ENCODE peak calls at places on chromosomes 12 and 14, in five cellular contexts. One of them, this sample, is unnamed.

GRCh38 chr12:111455448-111456320 is 50.0 kb downstream of the SH2B3 start:
- DNase-seq in dermis blood vessel endothelial cell: no peak
- DNase-seq in activated T-helper 1 cell treated with anti-CD3 and anti-CD28 coated beads, Interleukin-12 subunit alpha, Interleukin-12 subunit beta, Interleukin-2, Interleukin-4 antibody, amounts not matched to agents 30 ng/mL and 10 ng/mL and 1 ng/mL, durations not matched to agents 14 hours and 24 hours and 36 hours: no peak
- DNase-seq in right atrium auricular region: peak; percentile 52
- DNase-seq in ACHN: no peak
- DNase-seq in this sample: no peak

GRCh38 chr12:49909826-49910225 is 6.1 kb upstream of the FAIM2 start:
- DNase-seq in dermis blood vessel endothelial cell: peak; percentile 58
- DNase-seq in activated T-helper 1 cell treated with anti-CD3 and anti-CD28 coated beads, Interleukin-12 subunit alpha, Interleukin-12 subunit beta, Interleukin-2, Interleukin-4 antibody, amounts not matched to agents 30 ng/mL and 10 ng/mL and 1 ng/mL, durations not matched to agents 14 hours and 24 hours and 36 hours: no peak
- DNase-seq in right atrium auricular region: no peak
- DNase-seq in ACHN: no peak
- DNase-seq in this sample: peak; percentile 54

GRCh38 chr14:47539065-47539464 is 136.3 kb downstream of the MDGA2 start:
- DNase-seq in dermis blood vessel endothelial cell: no peak
- DNase-seq in activated T-helper 1 cell treated with anti-CD3 and anti-CD28 coated beads, Interleukin-12 subunit alpha, Interleukin-12 subunit beta, Interleukin-2, Interleukin-4 antibody, amounts not matched to agents 30 ng/mL and 10 ng/mL and 1 ng/mL, durations not matched to agents 14 hours and 24 hours and 36 hours: no peak
- DNase-seq in right atrium auricular region: no peak
- DNase-seq in ACHN: peak; percentile 68
- DNase-seq in this sample: no peak

GRCh38 chr14:30296956-30297405 is 262.0 kb upstream of the G2E3 start:
- DNase-seq in dermis blood vessel endothelial cell: no peak
- DNase-seq in activated T-helper 1 cell treated with anti-CD3 and anti-CD28 coated beads, Interleukin-12 subunit alpha, Interleukin-12 subunit beta, Interleukin-2, Interleukin-4 antibody, amounts not matched to agents 30 ng/mL and 10 ng/mL and 1 ng/mL, durations not matched to agents 14 hours and 24 hours and 36 hours: no peak
- DNase-seq in right atrium auricular region: no peak
- DNase-seq in ACHN: no peak
- DNase-seq in this sample: peak; percentile 84

GRCh38 chr12:65779091-65779642 is 45.1 kb upstream of the HMGA2 start:
- DNase-seq in dermis blood vessel endothelial cell: peak; percentile 78
- DNase-seq in activated T-helper 1 cell treated with anti-CD3 and anti-CD28 coated beads, Interleukin-12 subunit alpha, Interleukin-12 subunit beta, Interleukin-2, Interleukin-4 antibody, amounts not matched to agents 30 ng/mL and 10 ng/mL and 1 ng/mL, durations not matched to agents 14 hours and 24 hours and 36 hours: no peak
- DNase-seq in right atrium auricular region: no peak
- DNase-seq in ACHN: peak; percentile 74
- DNase-seq in this sample: no peak

GRCh38 chr12:76374395-76375020 is 26.3 kb upstream of the BBS10 start:
- DNase-seq in dermis blood vessel endothelial cell: no peak
- DNase-seq in activated T-helper 1 cell treated with anti-CD3 and anti-CD28 coated beads, Interleukin-12 subunit alpha, Interleukin-12 subunit beta, Interleukin-2, Interleukin-4 antibody, amounts not matched to agents 30 ng/mL and 10 ng/mL and 1 ng/mL, durations not matched to agents 14 hours and 24 hours and 36 hours: no peak
- DNase-seq in right atrium auricular region: no peak
- DNase-seq in ACHN: peak; percentile 91
- DNase-seq in this sample: no peak

GRCh38 chr14:68669101-68669500 is 123.8 kb downstream of the ZFP36L1 start:
- DNase-seq in dermis blood vessel endothelial cell: no peak
- DNase-seq in activated T-helper 1 cell treated with anti-CD3 and anti-CD28 coated beads, Interleukin-12 subunit alpha, Interleukin-12 subunit beta, Interleukin-2, Interleukin-4 antibody, amounts not matched to agents 30 ng/mL and 10 ng/mL and 1 ng/mL, durations not matched to agents 14 hours and 24 hours and 36 hours: no peak
- DNase-seq in right atrium auricular region: no peak
- DNase-seq in ACHN: no peak
- DNase-seq in this sample: no peak

GRCh38 chr12:18283776-18284175 is 22.5 kb downstream of the PIK3C2G start:
- DNase-seq in dermis blood vessel endothelial cell: no peak
- DNase-seq in activated T-helper 1 cell treated with anti-CD3 and anti-CD28 coated beads, Interleukin-12 subunit alpha, Interleukin-12 subunit beta, Interleukin-2, Interleukin-4 antibody, amounts not matched to agents 30 ng/mL and 10 ng/mL and 1 ng/mL, durations not matched to agents 14 hours and 24 hours and 36 hours: no peak
- DNase-seq in right atrium auricular region: no peak
- DNase-seq in ACHN: no peak
- DNase-seq in this sample: no peak

GRCh38 chr14:100156776-100157175 is 2.7 kb downstream of the DEGS2 start:
- DNase-seq in dermis blood vessel endothelial cell: no peak
- DNase-seq in activated T-helper 1 cell treated with anti-CD3 and anti-CD28 coated beads, Interleukin-12 subunit alpha, Interleukin-12 subunit beta, Interleukin-2, Interleukin-4 antibody, amounts not matched to agents 30 ng/mL and 10 ng/mL and 1 ng/mL, durations not matched to agents 14 hours and 24 hours and 36 hours: no peak
- DNase-seq in right atrium auricular region: no peak
- DNase-seq in ACHN: no peak
- DNase-seq in this sample: no peak

GRCh38 chr12:29782821-29783772 is 645 bp downstream of the TMTC1 start:
- DNase-seq in dermis blood vessel endothelial cell: peak; percentile 41
- DNase-seq in activated T-helper 1 cell treated with anti-CD3 and anti-CD28 coated beads, Interleukin-12 subunit alpha, Interleukin-12 subunit beta, Interleukin-2, Interleukin-4 antibody, amounts not matched to agents 30 ng/mL and 10 ng/mL and 1 ng/mL, durations not matched to agents 14 hours and 24 hours and 36 hours: no peak
- DNase-seq in right atrium auricular region: peak; percentile 65
- DNase-seq in ACHN: no peak
- DNase-seq in this sample: no peak

GRCh38 chr12:57049890-57050289 is at the start of gene MYO1A:
- DNase-seq in dermis blood vessel endothelial cell: peak; percentile 13
- DNase-seq in activated T-helper 1 cell treated with anti-CD3 and anti-CD28 coated beads, Interleukin-12 subunit alpha, Interleukin-12 subunit beta, Interleukin-2, Interleukin-4 antibody, amounts not matched to agents 30 ng/mL and 10 ng/mL and 1 ng/mL, durations not matched to agents 14 hours and 24 hours and 36 hours: no peak
- DNase-seq in right atrium auricular region: no peak
- DNase-seq in ACHN: peak; percentile 25
- DNase-seq in this sample: no peak

GRCh38 chr12:990308-990648 is 745 bp upstream of the ERC1 start:
- DNase-seq in dermis blood vessel endothelial cell: peak; percentile 71
- DNase-seq in activated T-helper 1 cell treated with anti-CD3 and anti-CD28 coated beads, Interleukin-12 subunit alpha, Interleukin-12 subunit beta, Interleukin-2, Interleukin-4 antibody, amounts not matched to agents 30 ng/mL and 10 ng/mL and 1 ng/mL, durations not matched to agents 14 hours and 24 hours and 36 hours: peak; percentile 38
- DNase-seq in right atrium auricular region: peak; percentile 70
- DNase-seq in ACHN: peak; percentile 66
- DNase-seq in this sample: no peak

GRCh38 chr14:61260939-61261776 is 20.0 kb downstream of the TMEM30B start:
- DNase-seq in dermis blood vessel endothelial cell: peak; percentile 61
- DNase-seq in activated T-helper 1 cell treated with anti-CD3 and anti-CD28 coated beads, Interleukin-12 subunit alpha, Interleukin-12 subunit beta, Interleukin-2, Interleukin-4 antibody, amounts not matched to agents 30 ng/mL and 10 ng/mL and 1 ng/mL, durations not matched to agents 14 hours and 24 hours and 36 hours: no peak
- DNase-seq in right atrium auricular region: no peak
- DNase-seq in ACHN: no peak
- DNase-seq in this sample: no peak

GRCh38 chr12:111446044-111446581 is 40.4 kb downstream of the SH2B3 start:
- DNase-seq in dermis blood vessel endothelial cell: peak; percentile 99
- DNase-seq in activated T-helper 1 cell treated with anti-CD3 and anti-CD28 coated beads, Interleukin-12 subunit alpha, Interleukin-12 subunit beta, Interleukin-2, Interleukin-4 antibody, amounts not matched to agents 30 ng/mL and 10 ng/mL and 1 ng/mL, durations not matched to agents 14 hours and 24 hours and 36 hours: no peak
- DNase-seq in right atrium auricular region: peak; percentile 58
- DNase-seq in ACHN: no peak
- DNase-seq in this sample: peak; percentile 14

GRCh38 chr12:115222220-115222619 is 538.2 kb upstream of the TBX3 start:
- DNase-seq in dermis blood vessel endothelial cell: no peak
- DNase-seq in activated T-helper 1 cell treated with anti-CD3 and anti-CD28 coated beads, Interleukin-12 subunit alpha, Interleukin-12 subunit beta, Interleukin-2, Interleukin-4 antibody, amounts not matched to agents 30 ng/mL and 10 ng/mL and 1 ng/mL, durations not matched to agents 14 hours and 24 hours and 36 hours: no peak
- DNase-seq in right atrium auricular region: no peak
- DNase-seq in ACHN: no peak
- DNase-seq in this sample: no peak

GRCh38 chr14:101980251-101980650 is 15.9 kb downstream of the DYNC1H1 start:
- DNase-seq in dermis blood vessel endothelial cell: peak; percentile 27
- DNase-seq in activated T-helper 1 cell treated with anti-CD3 and anti-CD28 coated beads, Interleukin-12 subunit alpha, Interleukin-12 subunit beta, Interleukin-2, Interleukin-4 antibody, amounts not matched to agents 30 ng/mL and 10 ng/mL and 1 ng/mL, durations not matched to agents 14 hours and 24 hours and 36 hours: no peak
- DNase-seq in right atrium auricular region: no peak
- DNase-seq in ACHN: no peak
- DNase-seq in this sample: no peak

GRCh38 chr14:55077155-55077554 is 25.7 kb downstream of the MAPK1IP1L start:
- DNase-seq in dermis blood vessel endothelial cell: no peak
- DNase-seq in activated T-helper 1 cell treated with anti-CD3 and anti-CD28 coated beads, Interleukin-12 subunit alpha, Interleukin-12 subunit beta, Interleukin-2, Interleukin-4 antibody, amounts not matched to agents 30 ng/mL and 10 ng/mL and 1 ng/mL, durations not matched to agents 14 hours and 24 hours and 36 hours: no peak
- DNase-seq in right atrium auricular region: no peak
- DNase-seq in ACHN: no peak
- DNase-seq in this sample: no peak

GRCh38 chr12:97151481-97151880 is 244.4 kb downstream of the NEDD1 start:
- DNase-seq in dermis blood vessel endothelial cell: no peak
- DNase-seq in activated T-helper 1 cell treated with anti-CD3 and anti-CD28 coated beads, Interleukin-12 subunit alpha, Interleukin-12 subunit beta, Interleukin-2, Interleukin-4 antibody, amounts not matched to agents 30 ng/mL and 10 ng/mL and 1 ng/mL, durations not matched to agents 14 hours and 24 hours and 36 hours: no peak
- DNase-seq in right atrium auricular region: no peak
- DNase-seq in ACHN: no peak
- DNase-seq in this sample: no peak

GRCh38 chr14:68694516-68695235 is 98.2 kb downstream of the ZFP36L1 start:
- DNase-seq in dermis blood vessel endothelial cell: peak; percentile 54
- DNase-seq in activated T-helper 1 cell treated with anti-CD3 and anti-CD28 coated beads, Interleukin-12 subunit alpha, Interleukin-12 subunit beta, Interleukin-2, Interleukin-4 antibody, amounts not matched to agents 30 ng/mL and 10 ng/mL and 1 ng/mL, durations not matched to agents 14 hours and 24 hours and 36 hours: no peak
- DNase-seq in right atrium auricular region: no peak
- DNase-seq in ACHN: no peak
- DNase-seq in this sample: no peak

GRCh38 chr12:24838531-24838950 is 110.4 kb downstream of the BCAT1 start:
- DNase-seq in dermis blood vessel endothelial cell: no peak
- DNase-seq in activated T-helper 1 cell treated with anti-CD3 and anti-CD28 coated beads, Interleukin-12 subunit alpha, Interleukin-12 subunit beta, Interleukin-2, Interleukin-4 antibody, amounts not matched to agents 30 ng/mL and 10 ng/mL and 1 ng/mL, durations not matched to agents 14 hours and 24 hours and 36 hours: peak; percentile 36
- DNase-seq in right atrium auricular region: peak; percentile 71
- DNase-seq in ACHN: no peak
- DNase-seq in this sample: no peak

GRCh38 chr14:85165091-85165490 is 364.9 kb upstream of the FLRT2 start:
- DNase-seq in dermis blood vessel endothelial cell: peak; percentile 93
- DNase-seq in activated T-helper 1 cell treated with anti-CD3 and anti-CD28 coated beads, Interleukin-12 subunit alpha, Interleukin-12 subunit beta, Interleukin-2, Interleukin-4 antibody, amounts not matched to agents 30 ng/mL and 10 ng/mL and 1 ng/mL, durations not matched to agents 14 hours and 24 hours and 36 hours: no peak
- DNase-seq in right atrium auricular region: no peak
- DNase-seq in ACHN: no peak
- DNase-seq in this sample: no peak

GRCh38 chr14:66652736-66653135 is 144.8 kb downstream of the GPHN start:
- DNase-seq in dermis blood vessel endothelial cell: no peak
- DNase-seq in activated T-helper 1 cell treated with anti-CD3 and anti-CD28 coated beads, Interleukin-12 subunit alpha, Interleukin-12 subunit beta, Interleukin-2, Interleukin-4 antibody, amounts not matched to agents 30 ng/mL and 10 ng/mL and 1 ng/mL, durations not matched to agents 14 hours and 24 hours and 36 hours: no peak
- DNase-seq in right atrium auricular region: no peak
- DNase-seq in ACHN: no peak
- DNase-seq in this sample: no peak

GRCh38 chr14:33754264-33754663 is 196.6 kb downstream of the EGLN3 start:
- DNase-seq in dermis blood vessel endothelial cell: no peak
- DNase-seq in activated T-helper 1 cell treated with anti-CD3 and anti-CD28 coated beads, Interleukin-12 subunit alpha, Interleukin-12 subunit beta, Interleukin-2, Interleukin-4 antibody, amounts not matched to agents 30 ng/mL and 10 ng/mL and 1 ng/mL, durations not matched to agents 14 hours and 24 hours and 36 hours: no peak
- DNase-seq in right atrium auricular region: no peak
- DNase-seq in ACHN: no peak
- DNase-seq in this sample: no peak

GRCh38 chr12:81077329-81077685 is 572 bp upstream of the ACSS3 start:
- DNase-seq in dermis blood vessel endothelial cell: no peak
- DNase-seq in activated T-helper 1 cell treated with anti-CD3 and anti-CD28 coated beads, Interleukin-12 subunit alpha, Interleukin-12 subunit beta, Interleukin-2, Interleukin-4 antibody, amounts not matched to agents 30 ng/mL and 10 ng/mL and 1 ng/mL, durations not matched to agents 14 hours and 24 hours and 36 hours: no peak
- DNase-seq in right atrium auricular region: no peak
- DNase-seq in ACHN: peak; percentile 59
- DNase-seq in this sample: no peak

GRCh38 chr12:58310828-58311273 is 369.5 kb downstream of the ATP23 start:
- DNase-seq in dermis blood vessel endothelial cell: peak; percentile 94
- DNase-seq in activated T-helper 1 cell treated with anti-CD3 and anti-CD28 coated beads, Interleukin-12 subunit alpha, Interleukin-12 subunit beta, Interleukin-2, Interleukin-4 antibody, amounts not matched to agents 30 ng/mL and 10 ng/mL and 1 ng/mL, durations not matched to agents 14 hours and 24 hours and 36 hours: no peak
- DNase-seq in right atrium auricular region: no peak
- DNase-seq in ACHN: peak; percentile 87
- DNase-seq in this sample: no peak

GRCh38 chr12:59151243-59151642 is 230.9 kb upstream of the LRIG3 start:
- DNase-seq in dermis blood vessel endothelial cell: no peak
- DNase-seq in activated T-helper 1 cell treated with anti-CD3 and anti-CD28 coated beads, Interleukin-12 subunit alpha, Interleukin-12 subunit beta, Interleukin-2, Interleukin-4 antibody, amounts not matched to agents 30 ng/mL and 10 ng/mL and 1 ng/mL, durations not matched to agents 14 hours and 24 hours and 36 hours: no peak
- DNase-seq in right atrium auricular region: no peak
- DNase-seq in ACHN: no peak
- DNase-seq in this sample: no peak

GRCh38 chr12:118371354-118372282 is 1.1 kb downstream of the TAOK3 start:
- DNase-seq in dermis blood vessel endothelial cell: peak; percentile 48
- DNase-seq in activated T-helper 1 cell treated with anti-CD3 and anti-CD28 coated beads, Interleukin-12 subunit alpha, Interleukin-12 subunit beta, Interleukin-2, Interleukin-4 antibody, amounts not matched to agents 30 ng/mL and 10 ng/mL and 1 ng/mL, durations not matched to agents 14 hours and 24 hours and 36 hours: peak; percentile 6
- DNase-seq in right atrium auricular region: peak; percentile 61
- DNase-seq in ACHN: peak; percentile 45
- DNase-seq in this sample: peak; percentile 27

GRCh38 chr12:110079477-110080400 is 31.4 kb upstream of the C12orf76 start:
- DNase-seq in dermis blood vessel endothelial cell: peak; percentile 54
- DNase-seq in activated T-helper 1 cell treated with anti-CD3 and anti-CD28 coated beads, Interleukin-12 subunit alpha, Interleukin-12 subunit beta, Interleukin-2, Interleukin-4 antibody, amounts not matched to agents 30 ng/mL and 10 ng/mL and 1 ng/mL, durations not matched to agents 14 hours and 24 hours and 36 hours: peak; percentile 76
- DNase-seq in right atrium auricular region: peak; percentile 59
- DNase-seq in ACHN: no peak
- DNase-seq in this sample: peak; percentile 91

GRCh38 chr14:75442642-75443041 is 14.8 kb downstream of the JDP2 start:
- DNase-seq in dermis blood vessel endothelial cell: no peak
- DNase-seq in activated T-helper 1 cell treated with anti-CD3 and anti-CD28 coated beads, Interleukin-12 subunit alpha, Interleukin-12 subunit beta, Interleukin-2, Interleukin-4 antibody, amounts not matched to agents 30 ng/mL and 10 ng/mL and 1 ng/mL, durations not matched to agents 14 hours and 24 hours and 36 hours: no peak
- DNase-seq in right atrium auricular region: no peak
- DNase-seq in ACHN: no peak
- DNase-seq in this sample: peak; percentile 63

GRCh38 chr12:572532-572899 is 90.7 kb downstream of the NINJ2 start:
- DNase-seq in dermis blood vessel endothelial cell: peak; percentile 32
- DNase-seq in activated T-helper 1 cell treated with anti-CD3 and anti-CD28 coated beads, Interleukin-12 subunit alpha, Interleukin-12 subunit beta, Interleukin-2, Interleukin-4 antibody, amounts not matched to agents 30 ng/mL and 10 ng/mL and 1 ng/mL, durations not matched to agents 14 hours and 24 hours and 36 hours: no peak
- DNase-seq in right atrium auricular region: no peak
- DNase-seq in ACHN: peak; percentile 15
- DNase-seq in this sample: no peak

GRCh38 chr12:110670161-110670701 is 18.7 kb downstream of the HVCN1 start:
- DNase-seq in dermis blood vessel endothelial cell: no peak
- DNase-seq in activated T-helper 1 cell treated with anti-CD3 and anti-CD28 coated beads, Interleukin-12 subunit alpha, Interleukin-12 subunit beta, Interleukin-2, Interleukin-4 antibody, amounts not matched to agents 30 ng/mL and 10 ng/mL and 1 ng/mL, durations not matched to agents 14 hours and 24 hours and 36 hours: peak; percentile 37
- DNase-seq in right atrium auricular region: no peak
- DNase-seq in ACHN: no peak
- DNase-seq in this sample: no peak

GRCh38 chr12:97211421-97211820 is 251.2 kb upstream of the RMST start:
- DNase-seq in dermis blood vessel endothelial cell: no peak
- DNase-seq in activated T-helper 1 cell treated with anti-CD3 and anti-CD28 coated beads, Interleukin-12 subunit alpha, Interleukin-12 subunit beta, Interleukin-2, Interleukin-4 antibody, amounts not matched to agents 30 ng/mL and 10 ng/mL and 1 ng/mL, durations not matched to agents 14 hours and 24 hours and 36 hours: no peak
- DNase-seq in right atrium auricular region: no peak
- DNase-seq in ACHN: no peak
- DNase-seq in this sample: no peak

GRCh38 chr12:79983969-79984629 is 49.2 kb upstream of the PPP1R12A start:
- DNase-seq in dermis blood vessel endothelial cell: no peak
- DNase-seq in activated T-helper 1 cell treated with anti-CD3 and anti-CD28 coated beads, Interleukin-12 subunit alpha, Interleukin-12 subunit beta, Interleukin-2, Interleukin-4 antibody, amounts not matched to agents 30 ng/mL and 10 ng/mL and 1 ng/mL, durations not matched to agents 14 hours and 24 hours and 36 hours: no peak
- DNase-seq in right atrium auricular region: no peak
- DNase-seq in ACHN: no peak
- DNase-seq in this sample: no peak

GRCh38 chr12:19165446-19165845 is 35.9 kb downstream of the PLEKHA5 start:
- DNase-seq in dermis blood vessel endothelial cell: no peak
- DNase-seq in activated T-helper 1 cell treated with anti-CD3 and anti-CD28 coated beads, Interleukin-12 subunit alpha, Interleukin-12 subunit beta, Interleukin-2, Interleukin-4 antibody, amounts not matched to agents 30 ng/mL and 10 ng/mL and 1 ng/mL, durations not matched to agents 14 hours and 24 hours and 36 hours: no peak
- DNase-seq in right atrium auricular region: no peak
- DNase-seq in ACHN: no peak
- DNase-seq in this sample: no peak